ENCODE peak calls at places on chromosome 1, in nine cellular contexts. One of them, this sample, is unnamed.

GRCh38 chr1:20291621-20292020 is 946 bp downstream of the VWA5B1 start:
- DNase-seq in mammary epithelial cell: no peak
- DNase-seq in GM10248: no peak
- DNase-seq in nephron progenitor cell: peak; percentile 31
- DNase-seq in thoracic aorta: no peak
- DNase-seq in lower leg skin: no peak
- DNase-seq in foreskin fibroblast: peak; percentile 17
- DNase-seq in dorsolateral prefrontal cortex: no peak
- DNase-seq in transverse colon: no peak
- DNase-seq in this sample: peak; percentile 18

GRCh38 chr1:108560430-108561144 is 687 bp downstream of the EEIG2 start:
- DNase-seq in mammary epithelial cell: peak; percentile 60
- DNase-seq in GM10248: peak; percentile 53
- DNase-seq in nephron progenitor cell: peak; percentile 47
- DNase-seq in thoracic aorta: no peak
- DNase-seq in lower leg skin: peak; percentile 45
- DNase-seq in foreskin fibroblast: peak; percentile 70
- DNase-seq in dorsolateral prefrontal cortex: peak; percentile 59
- DNase-seq in transverse colon: peak; percentile 73
- DNase-seq in this sample: peak; percentile 47

GRCh38 chr1:20339811-20340457 is 49.3 kb downstream of the VWA5B1 start:
- DNase-seq in mammary epithelial cell: no peak
- DNase-seq in GM10248: no peak
- DNase-seq in nephron progenitor cell: peak; percentile 31
- DNase-seq in thoracic aorta: no peak
- DNase-seq in lower leg skin: no peak
- DNase-seq in foreskin fibroblast: no peak
- DNase-seq in dorsolateral prefrontal cortex: no peak
- DNase-seq in transverse colon: no peak
- DNase-seq in this sample: no peak

GRCh38 chr1:87584603-87585002 is 255.9 kb downstream of the LMO4 start:
- DNase-seq in mammary epithelial cell: no peak
- DNase-seq in GM10248: no peak
- DNase-seq in nephron progenitor cell: no peak
- DNase-seq in thoracic aorta: no peak
- DNase-seq in lower leg skin: no peak
- DNase-seq in foreskin fibroblast: no peak
- DNase-seq in dorsolateral prefrontal cortex: no peak
- DNase-seq in transverse colon: no peak
- DNase-seq in this sample: no peak

GRCh38 chr1:115112496-115113375 is 23.4 kb upstream of the TSPAN2 start:
- DNase-seq in mammary epithelial cell: no peak
- DNase-seq in GM10248: peak; percentile 46
- DNase-seq in nephron progenitor cell: peak; percentile 75
- DNase-seq in thoracic aorta: no peak
- DNase-seq in lower leg skin: no peak
- DNase-seq in foreskin fibroblast: peak; percentile 44
- DNase-seq in dorsolateral prefrontal cortex: no peak
- DNase-seq in transverse colon: peak; percentile 38
- DNase-seq in this sample: peak; percentile 66

GRCh38 chr1:78377356-78377928 is 113.3 kb upstream of the PTGFR start:
- DNase-seq in mammary epithelial cell: peak; percentile 36
- DNase-seq in GM10248: no peak
- DNase-seq in nephron progenitor cell: no peak
- DNase-seq in thoracic aorta: no peak
- DNase-seq in lower leg skin: no peak
- DNase-seq in foreskin fibroblast: peak; percentile 54
- DNase-seq in dorsolateral prefrontal cortex: no peak
- DNase-seq in transverse colon: no peak
- DNase-seq in this sample: no peak

GRCh38 chr1:65691152-65691900 is 101.4 kb upstream of the PDE4B start:
- DNase-seq in mammary epithelial cell: no peak
- DNase-seq in GM10248: no peak
- DNase-seq in nephron progenitor cell: no peak
- DNase-seq in thoracic aorta: no peak
- DNase-seq in lower leg skin: no peak
- DNase-seq in foreskin fibroblast: peak; percentile 8
- DNase-seq in dorsolateral prefrontal cortex: peak; percentile 59
- DNase-seq in transverse colon: no peak
- DNase-seq in this sample: no peak

GRCh38 chr1:229108598-229109201 is 162.2 kb upstream of the RAB4A start:
- DNase-seq in mammary epithelial cell: no peak
- DNase-seq in GM10248: no peak
- DNase-seq in nephron progenitor cell: peak; percentile 33
- DNase-seq in thoracic aorta: peak; percentile 25
- DNase-seq in lower leg skin: no peak
- DNase-seq in foreskin fibroblast: no peak
- DNase-seq in dorsolateral prefrontal cortex: peak; percentile 30
- DNase-seq in transverse colon: peak; percentile 61
- DNase-seq in this sample: no peak

GRCh38 chr1:53654216-53655210 is 84.5 kb downstream of the GLIS1 start:
- DNase-seq in mammary epithelial cell: no peak
- DNase-seq in GM10248: no peak
- DNase-seq in nephron progenitor cell: no peak
- DNase-seq in thoracic aorta: no peak
- DNase-seq in lower leg skin: no peak
- DNase-seq in foreskin fibroblast: peak; percentile 66
- DNase-seq in dorsolateral prefrontal cortex: peak; percentile 28
- DNase-seq in transverse colon: no peak
- DNase-seq in this sample: no peak

GRCh38 chr1:215835951-215836350 is 268.8 kb downstream of the KCTD3 start:
- DNase-seq in mammary epithelial cell: no peak
- DNase-seq in GM10248: no peak
- DNase-seq in nephron progenitor cell: no peak
- DNase-seq in thoracic aorta: no peak
- DNase-seq in lower leg skin: no peak
- DNase-seq in foreskin fibroblast: peak; percentile 31
- DNase-seq in dorsolateral prefrontal cortex: no peak
- DNase-seq in transverse colon: no peak
- DNase-seq in this sample: no peak

GRCh38 chr1:20342294-20343148 is 51.8 kb downstream of the VWA5B1 start:
- DNase-seq in mammary epithelial cell: no peak
- DNase-seq in GM10248: no peak
- DNase-seq in nephron progenitor cell: no peak
- DNase-seq in thoracic aorta: no peak
- DNase-seq in lower leg skin: no peak
- DNase-seq in foreskin fibroblast: no peak
- DNase-seq in dorsolateral prefrontal cortex: no peak
- DNase-seq in transverse colon: no peak
- DNase-seq in this sample: no peak

DNA sequence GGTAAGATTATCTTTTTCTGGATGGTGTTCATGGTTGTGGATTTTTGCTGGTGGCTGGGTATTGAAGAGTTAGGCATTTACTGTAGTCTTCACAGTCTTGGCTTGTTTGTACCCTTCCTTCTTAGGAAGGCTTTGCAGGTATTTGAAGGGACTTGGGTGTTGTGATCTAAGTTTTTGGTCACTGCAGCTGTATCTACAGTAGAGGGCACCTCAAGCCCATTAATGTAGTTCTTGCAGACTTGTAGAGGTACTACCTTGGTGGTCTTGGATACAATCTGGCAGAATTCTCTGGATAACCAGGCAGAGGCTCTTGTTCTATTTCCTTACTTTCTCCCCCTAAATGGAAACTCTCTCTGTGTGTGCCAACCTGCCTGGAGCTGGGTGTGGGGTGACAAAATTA is 155.8 kb upstream of the BRINP3 start:
- DNase-seq in mammary epithelial cell: no peak
- DNase-seq in GM10248: no peak
- DNase-seq in nephron progenitor cell: no peak
- DNase-seq in thoracic aorta: no peak
- DNase-seq in lower leg skin: no peak
- DNase-seq in foreskin fibroblast: no peak
- DNase-seq in dorsolateral prefrontal cortex: no peak
- DNase-seq in transverse colon: no peak
- DNase-seq in this sample: no peak
- TF ChIP-seq CTCF in mammary epithelial cell: no peak
- TF ChIP-seq CTCF in GM10248: peak; percentile 20
- TF ChIP-seq CTCF in nephron progenitor cell: peak; percentile 7
- TF ChIP-seq CTCF in thoracic aorta: no peak
- TF ChIP-seq CTCF in lower leg skin: no peak
- TF ChIP-seq CTCF in foreskin fibroblast: no peak
- TF ChIP-seq CTCF in dorsolateral prefrontal cortex: no peak
- TF ChIP-seq CTCF in transverse colon: no peak
- TF ChIP-seq CTCF in this sample: no peak

GRCh38 chr1:11690132-11690668 is 1.3 kb upstream of the DRAXIN start:
- DNase-seq in mammary epithelial cell: no peak
- DNase-seq in GM10248: no peak
- DNase-seq in nephron progenitor cell: no peak
- DNase-seq in thoracic aorta: no peak
- DNase-seq in lower leg skin: no peak
- DNase-seq in foreskin fibroblast: no peak
- DNase-seq in dorsolateral prefrontal cortex: no peak
- DNase-seq in transverse colon: no peak
- DNase-seq in this sample: no peak

GRCh38 chr1:11692899-11693590 is 1.5 kb downstream of the DRAXIN start:
- DNase-seq in mammary epithelial cell: peak; percentile 86
- DNase-seq in GM10248: no peak
- DNase-seq in nephron progenitor cell: no peak
- DNase-seq in thoracic aorta: peak; percentile 33
- DNase-seq in lower leg skin: peak; percentile 22
- DNase-seq in foreskin fibroblast: peak; percentile 95
- DNase-seq in dorsolateral prefrontal cortex: peak; percentile 60
- DNase-seq in transverse colon: peak; percentile 19
- DNase-seq in this sample: no peak

GRCh38 chr1:11691928-11692711 is 610 bp downstream of the DRAXIN start:
- DNase-seq in mammary epithelial cell: no peak
- DNase-seq in GM10248: no peak
- DNase-seq in nephron progenitor cell: peak; percentile 41
- DNase-seq in thoracic aorta: no peak
- DNase-seq in lower leg skin: no peak
- DNase-seq in foreskin fibroblast: no peak
- DNase-seq in dorsolateral prefrontal cortex: no peak
- DNase-seq in transverse colon: no peak
- DNase-seq in this sample: no peak

GRCh38 chr1:11691302-11691914 is at the start of gene DRAXIN:
- DNase-seq in mammary epithelial cell: peak; percentile 26
- DNase-seq in GM10248: no peak
- DNase-seq in nephron progenitor cell: peak; percentile 79
- DNase-seq in thoracic aorta: no peak
- DNase-seq in lower leg skin: no peak
- DNase-seq in foreskin fibroblast: no peak
- DNase-seq in dorsolateral prefrontal cortex: no peak
- DNase-seq in transverse colon: no peak
- DNase-seq in this sample: no peak

GRCh38 chr1:11690669-11691301 is 725 bp upstream of the DRAXIN start:
- DNase-seq in mammary epithelial cell: no peak
- DNase-seq in GM10248: no peak
- DNase-seq in nephron progenitor cell: peak; percentile 87
- DNase-seq in thoracic aorta: no peak
- DNase-seq in lower leg skin: no peak
- DNase-seq in foreskin fibroblast: peak; percentile 27
- DNase-seq in dorsolateral prefrontal cortex: no peak
- DNase-seq in transverse colon: no peak
- DNase-seq in this sample: no peak
- TF ChIP-seq CTCF in mammary epithelial cell: no peak
- TF ChIP-seq CTCF in GM10248: no peak
- TF ChIP-seq CTCF in nephron progenitor cell: no peak
- TF ChIP-seq CTCF in thoracic aorta: no peak
- TF ChIP-seq CTCF in lower leg skin: no peak
- TF ChIP-seq CTCF in foreskin fibroblast: no peak
- TF ChIP-seq CTCF in dorsolateral prefrontal cortex: no peak
- TF ChIP-seq CTCF in transverse colon: no peak
- TF ChIP-seq CTCF in this sample: no peak

GRCh38 chr1:147223740-147224615 is 1.2 kb downstream of the FMO5 start:
- DNase-seq in mammary epithelial cell: no peak
- DNase-seq in GM10248: no peak
- DNase-seq in nephron progenitor cell: peak; percentile 10
- DNase-seq in thoracic aorta: no peak
- DNase-seq in lower leg skin: no peak
- DNase-seq in foreskin fibroblast: no peak
- DNase-seq in dorsolateral prefrontal cortex: no peak
- DNase-seq in transverse colon: no peak
- DNase-seq in this sample: no peak

GRCh38 chr1:147225193-147225730 is at the start of gene FMO5:
- DNase-seq in mammary epithelial cell: peak; percentile 42
- DNase-seq in GM10248: peak; percentile 62
- DNase-seq in nephron progenitor cell: peak; percentile 49
- DNase-seq in thoracic aorta: peak; percentile 36
- DNase-seq in lower leg skin: peak; percentile 79
- DNase-seq in foreskin fibroblast: peak; percentile 79
- DNase-seq in dorsolateral prefrontal cortex: peak; percentile 55
- DNase-seq in transverse colon: peak; percentile 77
- DNase-seq in this sample: peak; percentile 46
- TF ChIP-seq CTCF in mammary epithelial cell: no peak
- TF ChIP-seq CTCF in GM10248: no peak
- TF ChIP-seq CTCF in nephron progenitor cell: no peak
- TF ChIP-seq CTCF in thoracic aorta: peak; percentile 59
- TF ChIP-seq CTCF in lower leg skin: no peak
- TF ChIP-seq CTCF in foreskin fibroblast: no peak
- TF ChIP-seq CTCF in dorsolateral prefrontal cortex: no peak
- TF ChIP-seq CTCF in transverse colon: peak; percentile 35
- TF ChIP-seq CTCF in this sample: no peak

GRCh38 chr1:16266411-16267118 is 29.6 kb upstream of the CPLANE2 start:
- DNase-seq in mammary epithelial cell: no peak
- DNase-seq in GM10248: no peak
- DNase-seq in nephron progenitor cell: no peak
- DNase-seq in thoracic aorta: no peak
- DNase-seq in lower leg skin: no peak
- DNase-seq in foreskin fibroblast: peak; percentile 29
- DNase-seq in dorsolateral prefrontal cortex: no peak
- DNase-seq in transverse colon: no peak
- DNase-seq in this sample: no peak
- TF ChIP-seq CTCF in mammary epithelial cell: no peak
- TF ChIP-seq CTCF in GM10248: no peak
- TF ChIP-seq CTCF in nephron progenitor cell: no peak
- TF ChIP-seq CTCF in thoracic aorta: no peak
- TF ChIP-seq CTCF in lower leg skin: no peak
- TF ChIP-seq CTCF in foreskin fibroblast: no peak
- TF ChIP-seq CTCF in dorsolateral prefrontal cortex: no peak
- TF ChIP-seq CTCF in transverse colon: no peak
- TF ChIP-seq CTCF in this sample: no peak

GRCh38 chr1:227546055-227546454 is 17.3 kb upstream of the ZNF678 start:
- DNase-seq in mammary epithelial cell: no peak
- DNase-seq in GM10248: no peak
- DNase-seq in nephron progenitor cell: no peak
- DNase-seq in thoracic aorta: no peak
- DNase-seq in lower leg skin: no peak
- DNase-seq in foreskin fibroblast: no peak
- DNase-seq in dorsolateral prefrontal cortex: no peak
- DNase-seq in transverse colon: no peak
- DNase-seq in this sample: no peak

GRCh38 chr1:227546598-227547313 is 16.6 kb upstream of the ZNF678 start:
- DNase-seq in mammary epithelial cell: no peak
- DNase-seq in GM10248: no peak
- DNase-seq in nephron progenitor cell: no peak
- DNase-seq in thoracic aorta: no peak
- DNase-seq in lower leg skin: no peak
- DNase-seq in foreskin fibroblast: no peak
- DNase-seq in dorsolateral prefrontal cortex: no peak
- DNase-seq in transverse colon: no peak
- DNase-seq in this sample: no peak

GRCh38 chr1:227544067-227544655 is 19.2 kb upstream of the ZNF678 start:
- DNase-seq in mammary epithelial cell: no peak
- DNase-seq in GM10248: no peak
- DNase-seq in nephron progenitor cell: no peak
- DNase-seq in thoracic aorta: no peak
- DNase-seq in lower leg skin: no peak
- DNase-seq in foreskin fibroblast: no peak
- DNase-seq in dorsolateral prefrontal cortex: no peak
- DNase-seq in transverse colon: no peak
- DNase-seq in this sample: no peak

GRCh38 chr1:227544677-227545076 is 18.7 kb upstream of the ZNF678 start:
- DNase-seq in mammary epithelial cell: no peak
- DNase-seq in GM10248: peak; percentile 10
- DNase-seq in nephron progenitor cell: no peak
- DNase-seq in thoracic aorta: no peak
- DNase-seq in lower leg skin: no peak
- DNase-seq in foreskin fibroblast: no peak
- DNase-seq in dorsolateral prefrontal cortex: no peak
- DNase-seq in transverse colon: no peak
- DNase-seq in this sample: no peak

GRCh38 chr1:227545361-227545760 is 18.0 kb upstream of the ZNF678 start:
- DNase-seq in mammary epithelial cell: no peak
- DNase-seq in GM10248: no peak
- DNase-seq in nephron progenitor cell: no peak
- DNase-seq in thoracic aorta: no peak
- DNase-seq in lower leg skin: no peak
- DNase-seq in foreskin fibroblast: no peak
- DNase-seq in dorsolateral prefrontal cortex: no peak
- DNase-seq in transverse colon: no peak
- DNase-seq in this sample: no peak
- TF ChIP-seq CTCF in mammary epithelial cell: no peak
- TF ChIP-seq CTCF in GM10248: no peak
- TF ChIP-seq CTCF in nephron progenitor cell: no peak
- TF ChIP-seq CTCF in thoracic aorta: no peak
- TF ChIP-seq CTCF in lower leg skin: no peak
- TF ChIP-seq CTCF in foreskin fibroblast: no peak
- TF ChIP-seq CTCF in dorsolateral prefrontal cortex: no peak
- TF ChIP-seq CTCF in transverse colon: no peak
- TF ChIP-seq CTCF in this sample: no peak

This sample was measured in endothelial cell.